ENCODE peak calls at places on chromosomes 1 and 21, in five cellular contexts. A is brain microvascular endothelial cell, Y is WERI-Rb-1, Z is progenitor cell of endocrine pancreas, M is mucosa of descending colon. R is an unnamed sample.

GRCh38 chr1:113904292-113904673 is 316 bp downstream of the AP4B1 start:
- DNase-seq in Y (no peak), Z (no peak), A (no peak), M (no peak), R (peak)

GRCh38 chr1:67148516-67149178 is 13.9 kb upstream of the C1orf141 start:
- DNase-seq in Y (no peak), M (no peak), Z (no peak), A (no peak), R (no peak)

GRCh38 chr1:157124855-157125254 is 13.3 kb downstream of the ETV3 start:
- DNase-seq in Z (no peak), M (no peak), Y (no peak), A (no peak), R (no peak)

GRCh38 chr1:6317101-6317760 is 56.3 kb upstream of the GPR153 start:
- DNase-seq in M (no peak), Z (no peak), A (peak), Y (no peak), R (no peak)

GRCh38 chr1:171998711-171999110 is 157.4 kb downstream of the DNM3 start:
- DNase-seq in M (no peak), A (no peak), Z (no peak), Y (peak), R (no peak)

GRCh38 chr1:173864179-173864867 is 3.5 kb downstream of the GAS5 start:
- DNase-seq in Z (no peak), Y (no peak), M (no peak), A (no peak), R (no peak)

GRCh38 chr1:25245809-25246599 is 1.2 kb downstream of the RSRP1 start:
- DNase-seq in A (no peak), M (peak), Z (no peak), Y (peak), R (peak)

GRCh38 chr1:163174524-163175437 is 27.9 kb downstream of the RGS5 start:
- DNase-seq in M (peak), Y (peak), A (peak), Z (peak), R (peak)

GRCh38 chr1:165376811-165377153 is 20.3 kb upstream of the LMX1A start:
- DNase-seq in Y (no peak), M (no peak), A (no peak), Z (no peak), R (no peak)

GRCh38 chr1:55378582-55378981 is 163.4 kb upstream of the USP24 start:
- DNase-seq in A (peak), Y (peak), Z (peak), M (peak), R (peak)

GRCh38 chr1:167713330-167714081 is 8.3 kb upstream of the MPZL1 start:
- DNase-seq in Y (no peak), M (peak), Z (no peak), A (no peak), R (peak)

DNA sequence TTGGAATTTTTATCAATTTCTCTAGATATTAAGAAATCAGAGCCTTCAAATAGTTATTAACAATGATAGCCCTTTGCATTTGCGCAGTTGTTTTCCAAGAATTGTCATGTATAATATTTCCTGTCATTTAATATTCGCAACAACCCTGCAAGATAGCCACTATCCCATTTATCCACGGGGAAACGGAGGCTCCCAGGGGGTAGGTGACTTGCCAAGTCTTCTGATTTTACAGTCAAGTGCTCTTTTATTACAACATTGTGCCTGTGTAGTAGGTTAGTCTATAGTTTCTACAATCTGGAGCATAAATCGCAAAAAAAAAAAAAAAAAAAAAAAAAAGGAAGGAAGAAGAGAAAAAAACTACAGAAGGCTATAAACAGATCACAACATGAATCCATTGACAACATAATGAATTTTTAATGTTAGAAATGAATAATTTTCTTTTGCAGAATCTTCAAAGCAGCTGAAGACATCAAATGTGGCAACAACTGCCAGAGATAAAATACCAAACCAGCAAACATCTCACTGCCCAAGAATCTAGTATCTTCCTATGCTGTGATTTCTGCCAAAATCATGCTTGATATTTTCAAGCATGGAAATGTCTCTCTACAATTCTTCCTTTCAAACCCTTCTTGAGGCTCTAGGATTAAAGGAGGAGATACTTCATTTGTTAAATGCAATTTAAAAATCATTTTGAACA is 125.5 kb downstream of the PTPN14 start:
- DNase-seq in Z (no peak), A (no peak), M (no peak), Y (no peak), R (no peak)
- TF ChIP-seq CTCF in Z (no peak), A (no peak), M (no peak), Y (no peak), R (no peak)

GRCh38 chr1:40143891-40144575 is 17.2 kb upstream of the RLF start:
- DNase-seq in Z (peak), Y (peak), M (peak), A (peak), R (peak)
- TF ChIP-seq CTCF in Z (peak), Y (peak), M (no peak), A (peak), R (peak)

GRCh38 chr1:224053456-224053855 is 60.5 kb upstream of the FBXO28 start:
- DNase-seq in M (no peak), Y (no peak), A (no peak), Z (no peak), R (no peak)
- TF ChIP-seq CTCF in M (no peak), Y (no peak), A (no peak), Z (no peak), R (no peak)

DNA sequence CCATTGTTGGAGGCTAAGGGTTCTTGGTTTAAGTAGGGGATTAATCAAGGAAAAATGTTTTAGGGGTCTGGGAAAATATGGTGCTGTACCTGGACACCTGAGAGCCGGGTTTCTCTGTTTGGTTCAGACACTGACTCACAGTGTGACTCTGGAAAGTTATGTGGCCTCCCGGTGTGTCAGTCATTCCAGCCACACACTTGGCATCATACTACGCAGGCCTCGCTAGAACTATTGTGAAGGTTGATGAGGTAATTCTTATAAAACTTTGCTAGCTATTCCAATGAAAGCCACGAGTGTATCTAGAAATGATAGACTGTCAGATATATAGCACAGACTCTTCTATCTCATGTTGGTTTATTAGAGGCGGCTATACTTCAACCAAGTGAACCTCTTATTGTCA is 4.8 kb upstream of the CAMSAP2 start:
- DNase-seq in Z (no peak), M (no peak), A (no peak), Y (no peak), R (no peak)
- TF ChIP-seq CTCF in Z (no peak), M (no peak), A (no peak), Y (no peak), R (no peak)

GRCh38 chr1:213987876-213988638 is at the start of gene PROX1:
- DNase-seq in M (peak), Z (peak), Y (peak), A (peak), R (peak)
- TF ChIP-seq CTCF in M (no peak), Z (peak), Y (peak), A (peak), R (peak)

DNA sequence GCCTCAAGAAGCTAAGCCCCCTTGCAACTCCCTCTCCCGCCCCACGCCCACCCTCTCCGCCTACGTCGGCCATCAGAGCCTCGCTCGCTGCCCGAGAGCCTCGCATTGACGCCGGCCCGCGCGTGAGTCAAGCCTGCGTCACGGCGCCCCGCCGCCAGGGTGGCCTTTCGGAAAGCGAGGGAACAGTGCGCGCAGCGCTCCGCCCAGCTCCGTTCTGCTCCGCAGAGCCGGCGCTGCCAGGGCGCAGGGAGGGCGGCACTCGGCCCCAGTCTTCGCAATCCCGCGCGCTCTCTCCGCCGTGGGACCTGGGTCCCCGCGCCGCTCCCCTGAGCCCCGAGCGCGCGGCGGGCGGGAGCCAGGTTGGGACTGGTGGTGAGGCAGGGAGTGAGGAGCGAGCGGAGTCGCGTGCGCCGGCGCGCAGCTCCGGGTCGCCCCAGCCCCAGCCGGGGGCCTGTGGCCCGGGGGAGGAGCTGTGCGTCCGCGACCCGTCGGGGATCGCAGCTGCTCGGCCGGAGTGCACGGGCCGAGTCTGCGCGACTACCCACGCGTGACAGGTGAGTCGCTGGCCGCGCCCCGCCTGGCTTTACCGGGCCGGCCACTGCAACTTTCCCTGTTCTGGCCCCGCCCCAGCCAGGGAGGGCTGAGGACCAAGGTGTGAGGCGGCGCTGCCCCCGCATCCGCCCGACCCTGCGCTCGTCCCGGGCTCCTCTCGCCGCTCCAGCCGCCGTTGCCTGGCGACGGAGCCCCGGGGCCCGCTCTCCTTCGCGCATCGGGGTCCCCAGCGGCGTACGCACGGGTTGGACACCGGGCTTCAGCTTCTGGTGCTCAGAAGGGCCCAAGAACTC is at the start of gene SLC6A17:
- DNase-seq in Y (peak), A (peak), Z (peak), M (no peak), R (peak)
- TF ChIP-seq CTCF in Y (peak), A (peak), Z (peak), M (no peak), R (peak)

GRCh38 chr21:37082856-37083611 is 10.0 kb downstream of the TTC3 start:
- DNase-seq in M (no peak), Y (no peak), Z (no peak), A (no peak), R (no peak)

GRCh38 chr21:37085726-37086125 is 12.7 kb downstream of the TTC3 start:
- DNase-seq in A (no peak), Z (no peak), Y (no peak), M (no peak), R (no peak)

GRCh38 chr21:37088196-37088595 is 15.1 kb downstream of the TTC3 start:
- DNase-seq in Z (no peak), M (no peak), Y (no peak), A (no peak), R (no peak)

GRCh38 chr21:37082375-37082774 is 9.3 kb downstream of the TTC3 start:
- DNase-seq in Z (no peak), M (no peak), A (no peak), Y (no peak), R (no peak)

DNA sequence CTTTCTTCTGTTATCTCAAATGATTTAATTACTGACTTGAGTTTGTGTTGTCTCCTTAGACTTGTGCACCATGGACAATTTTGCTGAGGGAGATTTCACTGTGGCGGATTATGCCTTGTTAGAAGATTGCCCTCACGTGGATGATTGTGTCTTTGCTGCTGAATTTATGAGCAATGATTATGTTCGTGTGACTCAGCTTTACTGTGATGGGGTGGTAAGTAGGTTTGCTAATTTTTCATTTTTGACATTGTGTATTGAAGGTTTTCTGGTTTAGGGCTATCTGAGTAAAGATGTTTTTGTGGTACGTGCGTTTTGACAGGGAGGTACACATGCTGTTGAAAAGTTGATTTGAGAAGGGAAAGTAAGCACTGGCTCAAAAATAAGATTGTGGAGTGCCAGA is 14.1 kb downstream of the TTC3 start:
- DNase-seq in M (no peak), A (peak), Y (peak), Z (no peak), R (peak)
- TF ChIP-seq CTCF in M (no peak), A (peak), Y (peak), Z (peak), R (peak)

DNA sequence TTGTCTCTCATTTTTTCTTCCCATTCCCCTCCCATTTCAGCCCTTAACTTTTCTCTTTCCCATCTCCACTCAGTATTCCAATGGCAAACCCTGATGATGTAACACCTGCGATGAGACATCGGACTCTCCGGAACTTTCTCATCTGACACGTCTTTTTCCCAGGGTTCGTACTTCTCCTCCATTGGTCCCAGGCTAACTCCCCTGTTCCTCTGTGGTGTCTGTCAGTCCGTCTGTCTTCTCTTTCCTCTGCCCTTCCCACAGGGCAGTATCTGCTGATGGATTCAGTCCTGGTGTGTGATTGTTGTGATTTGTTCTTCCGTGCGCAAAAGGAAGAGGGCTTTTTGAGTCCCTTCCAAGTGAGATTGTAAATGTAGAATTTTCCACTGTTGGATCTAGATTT is 27.7 kb downstream of the VANGL2 start:
- DNase-seq in M (no peak), Y (no peak), Z (no peak), A (no peak), R (no peak)
- TF ChIP-seq CTCF in M (no peak), Y (no peak), Z (no peak), A (no peak), R (no peak)

GRCh38 chr1:35301674-35302392 is 33.3 kb downstream of the ZMYM4 start:
- DNase-seq in Y (no peak), A (no peak), Z (no peak), M (no peak), R (no peak)
- TF ChIP-seq CTCF in Y (no peak), A (no peak), Z (no peak), M (no peak), R (no peak)

DNA sequence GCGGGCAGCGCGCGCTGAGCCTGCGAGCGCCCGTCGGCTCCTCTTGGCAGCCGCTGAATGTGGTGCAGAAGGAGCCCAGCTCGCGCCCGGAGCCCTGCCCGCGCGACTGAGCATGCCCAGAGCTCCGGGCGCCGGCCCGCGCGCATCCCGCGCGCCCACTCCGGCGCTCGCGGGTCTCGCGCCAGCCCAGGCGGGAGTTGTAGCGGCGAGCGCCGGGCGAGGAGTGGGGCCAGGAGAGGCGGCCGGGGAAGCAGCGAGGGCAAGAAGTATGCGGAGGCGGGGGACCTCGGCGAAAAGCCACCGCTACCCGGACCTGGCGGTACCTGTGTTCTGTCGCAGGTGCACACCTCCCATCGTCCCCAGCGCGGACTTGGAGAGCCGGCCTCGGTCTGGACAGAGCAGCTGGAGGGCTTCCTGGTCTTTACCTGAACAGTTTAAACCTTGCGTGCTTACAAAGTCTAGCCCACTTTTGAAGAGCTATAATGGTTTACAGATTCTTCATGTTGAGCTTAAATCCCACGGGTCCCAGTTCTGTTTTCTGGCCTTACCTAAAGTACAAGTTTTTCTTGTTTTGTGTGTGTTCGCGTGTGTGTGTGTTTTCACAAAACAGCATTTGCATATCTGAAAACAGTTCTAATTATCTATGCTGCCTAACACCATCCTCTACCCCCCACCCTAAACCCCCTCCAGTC is at the start of gene DDAH1:
- DNase-seq in A (peak), Y (peak), M (peak), Z (peak), R (peak)
- TF ChIP-seq CTCF in A (no peak), Y (no peak), M (no peak), Z (no peak), R (no peak)

R was measured in neural progenitor cell.